ENCODE peak calls at places on chromosomes 11 and 22, in five cellular contexts. V is hippocampal formation, N is amygdala, W is Daoy, Y is bronchial epithelial cell. X is an unnamed sample.

GRCh38 chr11:133945087-133945974 is 11.4 kb downstream of the IGSF9B start:
- DNase-seq in V (no peak), N (no peak), W (peak), Y (peak), X (peak)

GRCh38 chr11:73647459-73648100 is 1.2 kb downstream of the PLEKHB1 start:
- DNase-seq in V (peak), N (peak), W (peak), Y (peak), X (peak)

GRCh38 chr11:61489833-61490585 is 18.5 kb upstream of the LRRC10B start:
- DNase-seq in V (no peak), N (no peak), W (no peak), Y (no peak), X (peak)

GRCh38 chr22:45843030-45843429 is 133.9 kb downstream of the WNT7B start:
- DNase-seq in V (no peak), N (no peak), W (no peak), Y (no peak), X (no peak)

GRCh38 chr22:31160328-31160978 is 471 bp downstream of the RNF185 start:
- DNase-seq in V (no peak), N (no peak), W (no peak), Y (no peak), X (no peak)

GRCh38 chr11:67996622-67997459 is 7.1 kb downstream of the UNC93B1 start:
- DNase-seq in V (no peak), N (no peak), W (peak), Y (no peak), X (peak)

GRCh38 chr11:707817-708420 is 1.9 kb downstream of the EPS8L2 start:
- DNase-seq in V (no peak), N (no peak), W (no peak), Y (no peak), X (no peak)

GRCh38 chr11:129346916-129347315 is 28.7 kb upstream of the BARX2 start:
- DNase-seq in V (no peak), N (no peak), W (no peak), Y (peak), X (no peak)

GRCh38 chr11:35305670-35306382 is 113.5 kb downstream of the SLC1A2 start:
- DNase-seq in V (no peak), N (no peak), W (peak), Y (peak), X (peak)

GRCh38 chr11:112408551-112408950 is 147.9 kb upstream of the PLET1 start:
- DNase-seq in V (no peak), N (no peak), W (no peak), Y (no peak), X (no peak)

GRCh38 chr11:17244046-17244445 is 32.5 kb upstream of the NUCB2 start:
- DNase-seq in V (no peak), N (no peak), W (no peak), Y (no peak), X (no peak)

GRCh38 chr22:27220349-27220748 is 563.0 kb downstream of the MIAT start:
- DNase-seq in V (peak), N (peak), W (peak), Y (peak), X (peak)

GRCh38 chr22:23829845-23830372 is 8.9 kb downstream of the DERL3 start:
- DNase-seq in V (no peak), N (no peak), W (no peak), Y (no peak), X (no peak)

GRCh38 chr22:42646569-42647525 is 2.3 kb downstream of the CYB5R3 start:
- DNase-seq in V (no peak), N (peak), W (peak), Y (no peak), X (peak)

GRCh38 chr22:19801340-19802000 is 40.9 kb downstream of the TBX1 start:
- DNase-seq in V (no peak), N (no peak), W (no peak), Y (no peak), X (no peak)

GRCh38 chr11:122703541-122704272 is 48.2 kb downstream of the UBASH3B start:
- DNase-seq in V (no peak), N (no peak), W (no peak), Y (no peak), X (peak)

GRCh38 chr22:49910229-49911155 is 7.7 kb downstream of the ALG12 start:
- DNase-seq in V (no peak), N (no peak), W (no peak), Y (no peak), X (no peak)

GRCh38 chr11:46072172-46072964 is 48.9 kb downstream of the PHF21A start:
- DNase-seq in V (no peak), N (no peak), W (no peak), Y (no peak), X (no peak)

GRCh38 chr11:85196955-85197354 is 430.2 kb downstream of the DLG2 start:
- DNase-seq in V (no peak), N (no peak), W (no peak), Y (no peak), X (no peak)

GRCh38 chr11:123587044-123587443 is 67.4 kb downstream of the SCN3B start:
- DNase-seq in V (no peak), N (no peak), W (peak), Y (peak), X (no peak)

GRCh38 chr22:47001288-47001687 is 238.8 kb downstream of the TBC1D22A start:
- DNase-seq in V (no peak), N (no peak), W (no peak), Y (no peak), X (no peak)

GRCh38 chr11:126152152-126152551 is 59.3 kb downstream of the RPUSD4 start:
- DNase-seq in V (no peak), N (no peak), W (no peak), Y (no peak), X (no peak)

GRCh38 chr11:86068138-86068861 is 584 bp downstream of the PICALM start:
- DNase-seq in V (peak), N (peak), W (peak), Y (peak), X (peak)

GRCh38 chr11:36146437-36146836 is 142.8 kb downstream of the COMMD9 start:
- DNase-seq in V (no peak), N (no peak), W (no peak), Y (peak), X (no peak)

GRCh38 chr22:29464581-29464980 is 15.4 kb upstream of the NEFH start:
- DNase-seq in V (no peak), N (no peak), W (no peak), Y (no peak), X (no peak)

GRCh38 chr22:48642550-48642949 is 1185.1 kb downstream of the BRD1 start:
- DNase-seq in V (no peak), N (no peak), W (no peak), Y (no peak), X (no peak)

GRCh38 chr11:11860103-11860979 is 18.6 kb downstream of the USP47 start:
- DNase-seq in V (no peak), N (no peak), W (no peak), Y (peak), X (no peak)

GRCh38 chr11:118691926-118692830 is 12.7 kb upstream of the TREH start:
- DNase-seq in V (no peak), N (no peak), W (peak), Y (peak), X (peak)

GRCh38 chr22:42283288-42284229 is 13.1 kb upstream of the TCF20 start:
- DNase-seq in V (peak), N (peak), W (no peak), Y (no peak), X (no peak)

GRCh38 chr22:37711490-37711889 is 14.6 kb downstream of the TRIOBP start:
- DNase-seq in V (no peak), N (no peak), W (no peak), Y (no peak), X (no peak)

GRCh38 chr22:49055406-49055805 is 772.3 kb downstream of the BRD1 start:
- DNase-seq in V (no peak), N (no peak), W (no peak), Y (no peak), X (no peak)

GRCh38 chr22:41620646-41621098 is at the start of gene DESI1:
- DNase-seq in V (no peak), N (no peak), W (peak), Y (peak), X (peak)

GRCh38 chr11:67410369-67410831 is 5.1 kb upstream of the CARNS1 start:
- DNase-seq in V (peak), N (peak), W (no peak), Y (no peak), X (no peak)

GRCh38 chr11:2899080-2899783 is 13.7 kb upstream of the CDKN1C start:
- DNase-seq in V (no peak), N (no peak), W (peak), Y (no peak), X (no peak)

X was measured in MG63.